ENCODE peak calls at places on chromosome 9, in four cellular contexts. B, Q, P and H are unnamed samples.

GRCh38 chr9:5834214-5834613 is 1.3 kb upstream of the ERMP1 start:
- DNase-seq in B (no peak), Q (no peak), P (no peak), H (no peak)

GRCh38 chr9:109012009-109012875 is 1.1 kb downstream of the CTNNAL1 start:
- DNase-seq in Q (peak; percentile 14), B (peak; percentile 50), P (no peak), H (peak; percentile 98)

GRCh38 chr9:30758726-30759446 is 1625.6 kb upstream of the ACO1 start:
- DNase-seq in P (peak; percentile 46), B (no peak), Q (no peak), H (no peak)

GRCh38 chr9:95021166-95021886 is 294.8 kb downstream of the AOPEP start:
- DNase-seq in Q (no peak), P (no peak), B (no peak), H (no peak)

GRCh38 chr9:131635285-131635684 is 90.0 kb downstream of the PRRT1B start:
- DNase-seq in Q (peak; percentile 63), P (no peak), B (no peak), H (peak; percentile 96)

GRCh38 chr9:78351816-78352215 is 54.9 kb downstream of the PSAT1 start:
- DNase-seq in Q (no peak), P (no peak), B (no peak), H (no peak)

GRCh38 chr9:32072568-32072967 is 311.9 kb upstream of the ACO1 start:
- DNase-seq in P (no peak), Q (no peak), B (no peak), H (peak; percentile 2)

GRCh38 chr9:31253800-31254762 is 1130.4 kb upstream of the ACO1 start:
- DNase-seq in Q (no peak), B (no peak), P (peak; percentile 80), H (no peak)

GRCh38 chr9:78031271-78031825 is at the start of gene GNAQ:
- DNase-seq in Q (no peak), B (no peak), P (peak; percentile 93), H (no peak)

GRCh38 chr9:127154390-127155191 is 32.2 kb upstream of the ANGPTL2 start:
- DNase-seq in P (no peak), B (peak; percentile 59), Q (peak; percentile 22), H (no peak)

GRCh38 chr9:95018099-95018927 is 291.8 kb downstream of the AOPEP start:
- DNase-seq in B (no peak), Q (no peak), P (no peak), H (peak; percentile 95)

GRCh38 chr9:118529210-118529609 is 825.0 kb downstream of the TLR4 start:
- DNase-seq in P (no peak), Q (no peak), B (peak; percentile 3), H (no peak)

GRCh38 chr9:123871781-123872180 is 58.1 kb downstream of the DENND1A start:
- DNase-seq in P (no peak), Q (no peak), B (no peak), H (no peak)

GRCh38 chr9:137194909-137195308 is 5.6 kb downstream of the TPRN start:
- DNase-seq in B (no peak), Q (no peak), P (no peak), H (no peak)

GRCh38 chr9:114291886-114292590 is 30.9 kb upstream of the ORM1 start:
- DNase-seq in P (no peak), B (no peak), Q (no peak), H (no peak)

GRCh38 chr9:72365525-72366256 is 683 bp upstream of the ZFAND5 start:
- DNase-seq in B (peak; percentile 89), Q (peak; percentile 40), P (peak; percentile 95), H (peak; percentile 78)